ENCODE peak calls at places on chromosomes 5 and 9, in five cellular contexts. J is cardiac muscle cell, Z is AG09309, E is lower lobe of right lung, A is mammary epithelial cell. K is an unnamed sample.

GRCh38 chr5:77644443-77645157 is 6.1 kb upstream of the OTP start:
- DNase-seq in A (no peak), Z (no peak), E (no peak), J (no peak), K (no peak)

GRCh38 chr9:109817846-109818472 is 38.0 kb downstream of the PALM2AKAP2 start:
- DNase-seq in Z (peak), J (peak), E (no peak), A (peak), K (peak)

GRCh38 chr5:59760798-59761348 is 132.7 kb downstream of the PDE4D start:
- DNase-seq in E (no peak), J (peak), A (peak), Z (no peak), K (peak)

GRCh38 chr5:78661691-78662090 is 13.1 kb upstream of the LHFPL2 start:
- DNase-seq in J (no peak), E (no peak), A (no peak), Z (no peak), K (no peak)

GRCh38 chr5:32711693-32712462 is 757 bp downstream of the NPR3 start:
- DNase-seq in E (peak), Z (no peak), J (peak), A (peak), K (peak)

GRCh38 chr9:108087781-108088180 is 598.2 kb upstream of the KLF4 start:
- DNase-seq in E (no peak), A (peak), Z (no peak), J (no peak), K (peak)

GRCh38 chr9:82488702-82489578 is 500.4 kb downstream of the SPATA31D1 start:
- DNase-seq in J (peak), E (no peak), Z (peak), A (peak), K (peak)

GRCh38 chr5:180786398-180787005 is 16.1 kb downstream of the MGAT1 start:
- DNase-seq in J (no peak), Z (no peak), A (no peak), E (no peak), K (no peak)

GRCh38 chr9:74132986-74133385 is 364.1 kb upstream of the RORB start:
- DNase-seq in A (no peak), J (no peak), Z (no peak), E (no peak), K (no peak)

GRCh38 chr5:61678966-61679365 is 346.9 kb downstream of the ZSWIM6 start:
- DNase-seq in J (no peak), Z (no peak), E (no peak), A (no peak), K (no peak)

GRCh38 chr9:93456022-93456421 is 2.6 kb upstream of the FAM120AOS start:
- DNase-seq in A (no peak), E (no peak), Z (no peak), J (no peak), K (no peak)

GRCh38 chr9:128027166-128027539 is 40.0 kb downstream of the NAIF1 start:
- DNase-seq in Z (no peak), J (peak), A (no peak), E (no peak), K (no peak)

GRCh38 chr9:21559402-21560280 is 77.5 kb upstream of the IFNE start:
- DNase-seq in Z (no peak), J (peak), E (peak), A (peak), K (peak)

GRCh38 chr9:8816361-8816760 is 1016.8 kb upstream of the DMAC1 start:
- DNase-seq in Z (no peak), E (no peak), A (no peak), J (peak), K (no peak)

GRCh38 chr9:8014987-8015682 is 215.6 kb upstream of the DMAC1 start:
- DNase-seq in J (no peak), Z (no peak), A (no peak), E (no peak), K (no peak)

GRCh38 chr5:135891804-135892203 is 3.8 kb downstream of the IL9 start:
- DNase-seq in Z (no peak), E (no peak), A (no peak), J (no peak), K (no peak)

GRCh38 chr5:30928966-30929365 is 264.5 kb upstream of the CDH6 start:
- DNase-seq in E (no peak), J (no peak), A (no peak), Z (no peak), K (no peak)

GRCh38 chr5:137975208-137975607 is 57.7 kb downstream of the FAM13B start:
- DNase-seq in A (no peak), Z (no peak), J (no peak), E (no peak), K (no peak)
- TF ChIP-seq CTCF in A (no peak), Z (no peak), J (no peak), E (no peak), K (no peak)

GRCh38 chr5:6715758-6716633 is 2.8 kb downstream of the TENT4A start:
- DNase-seq in A (no peak), E (no peak), J (no peak), Z (no peak), K (no peak)
- H3K4me3 ChIP-seq in A (peak), E (peak), J (peak), Z (peak), K (peak)

DNA sequence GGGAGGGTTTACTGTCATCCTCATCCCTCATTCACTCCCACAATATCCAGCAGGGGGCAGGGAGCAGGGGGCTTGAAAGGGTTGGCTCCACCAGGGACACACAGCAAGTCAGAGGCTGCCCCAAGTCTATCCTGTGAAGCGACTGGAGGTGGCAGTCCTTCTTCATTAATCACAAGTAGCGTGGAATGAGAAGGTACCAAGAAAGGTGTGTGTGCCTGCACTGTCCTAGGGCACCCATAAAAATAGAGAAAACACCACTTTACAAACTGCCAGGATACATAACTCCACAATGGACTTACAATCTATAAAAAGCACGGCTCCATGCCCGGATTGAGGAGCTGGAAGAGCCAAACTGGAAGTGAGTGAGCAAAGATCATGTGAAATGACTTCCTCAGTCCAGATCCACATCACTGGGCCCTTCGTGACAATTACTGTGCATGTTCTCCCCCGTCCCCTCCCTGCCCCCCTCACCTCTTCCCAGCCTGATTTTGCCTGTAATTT is 183.9 kb downstream of the SLIT3 start:
- DNase-seq in E (no peak), Z (no peak), J (no peak), A (no peak), K (peak)
- TF ChIP-seq CTCF in E (no peak), Z (peak), J (peak), A (peak), K (peak)

GRCh38 chr9:76680716-76681431 is 83.4 kb upstream of the PCA3 start:
- DNase-seq in E (no peak), Z (no peak), A (no peak), J (no peak), K (no peak)
- H3K4me3 ChIP-seq in E (no peak), Z (no peak), A (no peak), J (no peak), K (no peak)

K was measured in PC-3.